ENCODE peak calls at places on chromosomes 13 and 19, in seven cellular contexts. One of them, this sample, is unnamed.

GRCh38 chr19:55549500-55550320 is 4.4 kb upstream of the SBK3 start:
- DNase-seq in fibroblast of the aortic adventitia: peak; percentile 90
- DNase-seq in NCI-H510A treated with DMSO at 0.1 percent for 48 hours: no peak
- DNase-seq in nucleus accumbens: no peak
- DNase-seq in stimulated activated CD4-positive, alpha-beta T cell treated with anti-CD3 and anti-CD28 coated beads, Interleukin-1b, Interleukin-23, amount 100 ng/mL, for 1 hour: no peak
- DNase-seq in DND-41: no peak
- DNase-seq in activated T-helper 9 cell treated with anti-CD3 and anti-CD28 coated beads, Interleukin-2, amount 50 U/mL, for 16 hours: no peak
- DNase-seq in this sample: peak; percentile 40

GRCh38 chr13:112697756-112698655 is 8.2 kb downstream of the ATP11A start:
- DNase-seq in fibroblast of the aortic adventitia: peak; percentile 77
- DNase-seq in NCI-H510A treated with DMSO at 0.1 percent for 48 hours: no peak
- DNase-seq in nucleus accumbens: no peak
- DNase-seq in stimulated activated CD4-positive, alpha-beta T cell treated with anti-CD3 and anti-CD28 coated beads, Interleukin-1b, Interleukin-23, amount 100 ng/mL, for 1 hour: no peak
- DNase-seq in DND-41: no peak
- DNase-seq in activated T-helper 9 cell treated with anti-CD3 and anti-CD28 coated beads, Interleukin-2, amount 50 U/mL, for 16 hours: no peak
- DNase-seq in this sample: no peak

GRCh38 chr13:100809856-100810255 is 135.3 kb upstream of the TMTC4 start:
- DNase-seq in fibroblast of the aortic adventitia: no peak
- DNase-seq in NCI-H510A treated with DMSO at 0.1 percent for 48 hours: no peak
- DNase-seq in nucleus accumbens: no peak
- DNase-seq in stimulated activated CD4-positive, alpha-beta T cell treated with anti-CD3 and anti-CD28 coated beads, Interleukin-1b, Interleukin-23, amount 100 ng/mL, for 1 hour: no peak
- DNase-seq in DND-41: no peak
- DNase-seq in activated T-helper 9 cell treated with anti-CD3 and anti-CD28 coated beads, Interleukin-2, amount 50 U/mL, for 16 hours: no peak
- DNase-seq in this sample: no peak

GRCh38 chr19:33348301-33349010 is 25.1 kb upstream of the CEBPG start:
- DNase-seq in fibroblast of the aortic adventitia: peak; percentile 69
- DNase-seq in NCI-H510A treated with DMSO at 0.1 percent for 48 hours: no peak
- DNase-seq in nucleus accumbens: no peak
- DNase-seq in stimulated activated CD4-positive, alpha-beta T cell treated with anti-CD3 and anti-CD28 coated beads, Interleukin-1b, Interleukin-23, amount 100 ng/mL, for 1 hour: no peak
- DNase-seq in DND-41: no peak
- DNase-seq in activated T-helper 9 cell treated with anti-CD3 and anti-CD28 coated beads, Interleukin-2, amount 50 U/mL, for 16 hours: no peak
- DNase-seq in this sample: no peak

GRCh38 chr13:49367640-49368431 is 76.0 kb downstream of the CAB39L start:
- DNase-seq in fibroblast of the aortic adventitia: peak; percentile 49
- DNase-seq in NCI-H510A treated with DMSO at 0.1 percent for 48 hours: no peak
- DNase-seq in nucleus accumbens: no peak
- DNase-seq in stimulated activated CD4-positive, alpha-beta T cell treated with anti-CD3 and anti-CD28 coated beads, Interleukin-1b, Interleukin-23, amount 100 ng/mL, for 1 hour: no peak
- DNase-seq in DND-41: no peak
- DNase-seq in activated T-helper 9 cell treated with anti-CD3 and anti-CD28 coated beads, Interleukin-2, amount 50 U/mL, for 16 hours: no peak
- DNase-seq in this sample: no peak

GRCh38 chr13:99272481-99272880 is 14.3 kb upstream of the GPR18 start:
- DNase-seq in fibroblast of the aortic adventitia: no peak
- DNase-seq in NCI-H510A treated with DMSO at 0.1 percent for 48 hours: no peak
- DNase-seq in nucleus accumbens: no peak
- DNase-seq in stimulated activated CD4-positive, alpha-beta T cell treated with anti-CD3 and anti-CD28 coated beads, Interleukin-1b, Interleukin-23, amount 100 ng/mL, for 1 hour: no peak
- DNase-seq in DND-41: no peak
- DNase-seq in activated T-helper 9 cell treated with anti-CD3 and anti-CD28 coated beads, Interleukin-2, amount 50 U/mL, for 16 hours: no peak
- DNase-seq in this sample: no peak

GRCh38 chr19:1343026-1343425 is 40.7 kb upstream of the NDUFS7 start:
- DNase-seq in fibroblast of the aortic adventitia: peak; percentile 63
- DNase-seq in NCI-H510A treated with DMSO at 0.1 percent for 48 hours: no peak
- DNase-seq in nucleus accumbens: no peak
- DNase-seq in stimulated activated CD4-positive, alpha-beta T cell treated with anti-CD3 and anti-CD28 coated beads, Interleukin-1b, Interleukin-23, amount 100 ng/mL, for 1 hour: no peak
- DNase-seq in DND-41: no peak
- DNase-seq in activated T-helper 9 cell treated with anti-CD3 and anti-CD28 coated beads, Interleukin-2, amount 50 U/mL, for 16 hours: no peak
- DNase-seq in this sample: no peak

GRCh38 chr13:73945371-73945770 is 188.8 kb downstream of the KLF12 start:
- DNase-seq in fibroblast of the aortic adventitia: peak; percentile 57
- DNase-seq in NCI-H510A treated with DMSO at 0.1 percent for 48 hours: no peak
- DNase-seq in nucleus accumbens: no peak
- DNase-seq in stimulated activated CD4-positive, alpha-beta T cell treated with anti-CD3 and anti-CD28 coated beads, Interleukin-1b, Interleukin-23, amount 100 ng/mL, for 1 hour: no peak
- DNase-seq in DND-41: no peak
- DNase-seq in activated T-helper 9 cell treated with anti-CD3 and anti-CD28 coated beads, Interleukin-2, amount 50 U/mL, for 16 hours: no peak
- DNase-seq in this sample: no peak

GRCh38 chr13:105679832-105680231 is 855.6 kb downstream of the EFNB2 start:
- DNase-seq in fibroblast of the aortic adventitia: no peak
- DNase-seq in NCI-H510A treated with DMSO at 0.1 percent for 48 hours: no peak
- DNase-seq in nucleus accumbens: no peak
- DNase-seq in stimulated activated CD4-positive, alpha-beta T cell treated with anti-CD3 and anti-CD28 coated beads, Interleukin-1b, Interleukin-23, amount 100 ng/mL, for 1 hour: no peak
- DNase-seq in DND-41: no peak
- DNase-seq in activated T-helper 9 cell treated with anti-CD3 and anti-CD28 coated beads, Interleukin-2, amount 50 U/mL, for 16 hours: no peak
- DNase-seq in this sample: no peak

GRCh38 chr13:44196186-44196751 is 177.4 kb upstream of the SERP2 start:
- DNase-seq in fibroblast of the aortic adventitia: no peak
- DNase-seq in NCI-H510A treated with DMSO at 0.1 percent for 48 hours: no peak
- DNase-seq in nucleus accumbens: no peak
- DNase-seq in stimulated activated CD4-positive, alpha-beta T cell treated with anti-CD3 and anti-CD28 coated beads, Interleukin-1b, Interleukin-23, amount 100 ng/mL, for 1 hour: no peak
- DNase-seq in DND-41: peak; percentile 23
- DNase-seq in activated T-helper 9 cell treated with anti-CD3 and anti-CD28 coated beads, Interleukin-2, amount 50 U/mL, for 16 hours: no peak
- DNase-seq in this sample: no peak

GRCh38 chr13:44437356-44438233 is 64.0 kb downstream of the SERP2 start:
- DNase-seq in fibroblast of the aortic adventitia: peak; percentile 71
- DNase-seq in NCI-H510A treated with DMSO at 0.1 percent for 48 hours: peak; percentile 4
- DNase-seq in nucleus accumbens: no peak
- DNase-seq in stimulated activated CD4-positive, alpha-beta T cell treated with anti-CD3 and anti-CD28 coated beads, Interleukin-1b, Interleukin-23, amount 100 ng/mL, for 1 hour: no peak
- DNase-seq in DND-41: no peak
- DNase-seq in activated T-helper 9 cell treated with anti-CD3 and anti-CD28 coated beads, Interleukin-2, amount 50 U/mL, for 16 hours: no peak
- DNase-seq in this sample: no peak

GRCh38 chr19:12314553-12314952 is 18.9 kb downstream of the ZNF563 start:
- DNase-seq in fibroblast of the aortic adventitia: no peak
- DNase-seq in NCI-H510A treated with DMSO at 0.1 percent for 48 hours: peak; percentile 5
- DNase-seq in nucleus accumbens: no peak
- DNase-seq in stimulated activated CD4-positive, alpha-beta T cell treated with anti-CD3 and anti-CD28 coated beads, Interleukin-1b, Interleukin-23, amount 100 ng/mL, for 1 hour: no peak
- DNase-seq in DND-41: no peak
- DNase-seq in activated T-helper 9 cell treated with anti-CD3 and anti-CD28 coated beads, Interleukin-2, amount 50 U/mL, for 16 hours: no peak
- DNase-seq in this sample: no peak

GRCh38 chr19:40442328-40443130 is 1.6 kb downstream of the SERTAD3 start:
- DNase-seq in fibroblast of the aortic adventitia: no peak
- DNase-seq in NCI-H510A treated with DMSO at 0.1 percent for 48 hours: no peak
- DNase-seq in nucleus accumbens: no peak
- DNase-seq in stimulated activated CD4-positive, alpha-beta T cell treated with anti-CD3 and anti-CD28 coated beads, Interleukin-1b, Interleukin-23, amount 100 ng/mL, for 1 hour: no peak
- DNase-seq in DND-41: peak; percentile 43
- DNase-seq in activated T-helper 9 cell treated with anti-CD3 and anti-CD28 coated beads, Interleukin-2, amount 50 U/mL, for 16 hours: no peak
- DNase-seq in this sample: no peak

GRCh38 chr19:49016067-49016839 is 638 bp downstream of the LHB start:
- DNase-seq in fibroblast of the aortic adventitia: no peak
- DNase-seq in NCI-H510A treated with DMSO at 0.1 percent for 48 hours: no peak
- DNase-seq in nucleus accumbens: no peak
- DNase-seq in stimulated activated CD4-positive, alpha-beta T cell treated with anti-CD3 and anti-CD28 coated beads, Interleukin-1b, Interleukin-23, amount 100 ng/mL, for 1 hour: no peak
- DNase-seq in DND-41: no peak
- DNase-seq in activated T-helper 9 cell treated with anti-CD3 and anti-CD28 coated beads, Interleukin-2, amount 50 U/mL, for 16 hours: no peak
- DNase-seq in this sample: no peak

GRCh38 chr13:113647351-113648217 is 10.4 kb downstream of the ATP4B start:
- DNase-seq in fibroblast of the aortic adventitia: peak; percentile 51
- DNase-seq in NCI-H510A treated with DMSO at 0.1 percent for 48 hours: peak; percentile 70
- DNase-seq in nucleus accumbens: peak; percentile 89
- DNase-seq in stimulated activated CD4-positive, alpha-beta T cell treated with anti-CD3 and anti-CD28 coated beads, Interleukin-1b, Interleukin-23, amount 100 ng/mL, for 1 hour: no peak
- DNase-seq in DND-41: no peak
- DNase-seq in activated T-helper 9 cell treated with anti-CD3 and anti-CD28 coated beads, Interleukin-2, amount 50 U/mL, for 16 hours: no peak
- DNase-seq in this sample: no peak

GRCh38 chr13:96248103-96248502 is 158.2 kb downstream of the HS6ST3 start:
- DNase-seq in fibroblast of the aortic adventitia: no peak
- DNase-seq in NCI-H510A treated with DMSO at 0.1 percent for 48 hours: peak; percentile 16
- DNase-seq in nucleus accumbens: no peak
- DNase-seq in stimulated activated CD4-positive, alpha-beta T cell treated with anti-CD3 and anti-CD28 coated beads, Interleukin-1b, Interleukin-23, amount 100 ng/mL, for 1 hour: no peak
- DNase-seq in DND-41: no peak
- DNase-seq in activated T-helper 9 cell treated with anti-CD3 and anti-CD28 coated beads, Interleukin-2, amount 50 U/mL, for 16 hours: no peak
- DNase-seq in this sample: no peak